ENCODE peak calls at places on chromosomes 11 and 22, in seven cellular contexts. K, R, V, P, Q, M and B are unnamed samples. For H3K9me3, the result is how much of the 10 kb centered on the place peaks cover.

GRCh38 chr11:47305734-47306483 is 36.0 kb downstream of the MADD start:
- DNase-seq in K (no peak), R (no peak), V (no peak), P (no peak), Q (no peak), M (no peak), B (no peak)

GRCh38 chr11:44279483-44279882 is 30.5 kb downstream of the ALX4 start:
- DNase-seq in K (no peak), R (no peak), V (no peak), P (no peak), Q (no peak), M (no peak), B (no peak)

GRCh38 chr22:46891382-46891951 is 129.0 kb downstream of the TBC1D22A start:
- DNase-seq in K (no peak), R (no peak), V (no peak), P (no peak), Q (peak), M (no peak), B (no peak)

GRCh38 chr22:32880906-32881596 is 79.5 kb downstream of the TIMP3 start:
- DNase-seq in K (no peak), R (peak), V (no peak), P (no peak), Q (peak), M (peak), B (no peak)

GRCh38 chr11:109037856-109038780 is 373.2 kb downstream of the DDX10 start:
- DNase-seq in K (peak), R (no peak), V (peak), P (no peak), Q (peak), M (peak), B (peak)

GRCh38 chr22:38205261-38206128 is 3.7 kb downstream of the MAFF start:
- DNase-seq in K (no peak), R (peak), V (no peak), P (no peak), Q (peak), M (peak), B (no peak)

GRCh38 chr11:71395010-71395560 is 53.1 kb downstream of the DHCR7 start:
- DNase-seq in K (no peak), R (no peak), V (peak), P (no peak), Q (no peak), M (no peak), B (no peak)

GRCh38 chr11:67417425-67417824 is 1.9 kb downstream of the CARNS1 start:
- DNase-seq in K (no peak), R (no peak), V (no peak), P (no peak), Q (no peak), M (no peak), B (no peak)

GRCh38 chr11:18105802-18106574 is at the start of gene SAAL1:
- DNase-seq in K (peak), R (peak), V (peak), P (peak), Q (peak), M (peak), B (peak)

GRCh38 chr11:134429104-134429503 is 17.1 kb upstream of the B3GAT1 start:
- DNase-seq in K (no peak), R (no peak), V (no peak), P (no peak), Q (no peak), M (no peak), B (no peak)

GRCh38 chr11:8631395-8632110 is 37.5 kb upstream of the STK33 start:
- DNase-seq in K (peak), R (peak), V (no peak), P (no peak), Q (peak), M (peak), B (peak)

GRCh38 chr11:59097113-59097708 is 9.8 kb upstream of the FAM111B start:
- DNase-seq in K (peak), R (peak), V (peak), P (peak), Q (peak), M (peak), B (peak)

GRCh38 chr11:64931290-64931689 is 4.4 kb downstream of the GPHA2 start:
- DNase-seq in K (no peak), R (no peak), V (no peak), P (no peak), Q (no peak), M (no peak), B (no peak)

GRCh38 chr11:64929625-64930024 is 5.1 kb downstream of the PPP2R5B start:
- DNase-seq in K (no peak), R (no peak), V (no peak), P (no peak), Q (no peak), M (no peak), B (no peak)

GRCh38 chr11:64932324-64932723 is 3.4 kb downstream of the GPHA2 start:
- DNase-seq in K (no peak), R (no peak), V (no peak), P (no peak), Q (no peak), M (no peak), B (no peak)

GRCh38 chr11:64928957-64929356 is 4.5 kb downstream of the PPP2R5B start:
- DNase-seq in K (no peak), R (no peak), V (no peak), P (no peak), Q (no peak), M (no peak), B (no peak)

GRCh38 chr11:64930346-64930745 is 5.3 kb downstream of the GPHA2 start:
- DNase-seq in K (no peak), R (no peak), V (no peak), P (no peak), Q (no peak), M (no peak), B (no peak)
- H3K9ac ChIP-seq in K (no peak), R (no peak), V (no peak), P (no peak), Q (no peak), M (no peak), B (no peak)

GRCh38 chr11:97461934-97462333 is 1072.1 kb downstream of the JRKL start:
- DNase-seq in K (no peak), R (no peak), V (no peak), P (no peak), Q (no peak), M (no peak), B (peak)
- H3K9me3 ChIP-seq in K (under half), R (under half), V (under half), P (under half), Q (under half), M (under half), B (under half)

DNA sequence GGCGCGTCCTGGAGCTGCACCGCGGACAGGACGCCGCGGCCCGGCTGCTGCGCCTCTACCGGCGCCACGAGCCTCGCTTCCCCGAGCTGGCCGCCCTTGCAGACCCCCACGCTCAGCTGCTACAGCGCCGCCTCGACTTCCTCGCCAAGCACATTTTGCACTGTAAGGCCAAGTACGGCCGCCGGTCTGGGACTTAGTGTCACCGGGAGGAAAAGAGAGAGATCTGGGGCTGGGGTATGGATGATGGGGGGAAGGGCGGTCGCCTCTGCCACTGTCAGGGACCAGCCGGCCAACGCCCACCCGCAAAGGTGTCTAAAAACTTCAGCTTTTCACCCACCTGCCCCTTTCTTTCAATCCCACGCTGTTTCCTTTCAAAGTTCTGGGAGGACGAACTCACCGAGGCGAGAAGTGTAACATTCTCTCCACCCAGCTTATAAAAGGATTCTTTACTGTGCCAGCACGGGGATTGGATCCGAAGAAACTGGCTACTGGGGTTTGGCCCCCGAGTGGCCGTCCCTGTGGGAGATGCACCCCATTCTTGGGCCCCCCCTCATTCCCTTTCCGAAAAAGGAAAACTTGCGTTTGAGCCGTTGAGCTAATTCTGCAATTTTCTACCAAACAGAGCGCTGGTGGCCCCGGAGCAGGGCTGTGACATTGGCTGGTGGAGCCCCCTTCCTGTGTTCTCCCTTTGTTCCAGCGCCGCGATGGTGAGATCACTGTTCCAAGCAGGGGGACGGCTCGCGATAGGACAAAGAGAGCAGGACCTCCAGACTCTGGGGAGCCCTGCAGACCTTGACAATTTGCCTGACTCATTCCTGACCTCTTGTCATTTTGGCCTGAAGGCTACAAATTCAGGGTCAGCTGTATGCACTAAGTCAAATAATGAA is 1.7 kb downstream of the FJX1 start:
- DNase-seq in K (no peak), R (peak), V (peak), P (no peak), Q (peak), M (peak), B (peak)
- H3K9ac ChIP-seq in K (peak), R (peak), V (peak), P (peak), Q (peak), M (peak), B (peak)

GRCh38 chr22:43066134-43066533 is 23.1 kb downstream of the TTLL1 start:
- DNase-seq in K (no peak), R (no peak), V (no peak), P (no peak), Q (no peak), M (no peak), B (no peak)
- H3K9me3 ChIP-seq in K (under half), R (under half), V (under half), P (under half), Q (under half), M (under half), B (under half)

GRCh38 chr11:78957481-78958245 is 383.0 kb upstream of the NARS2 start:
- DNase-seq in K (peak), R (peak), V (no peak), P (no peak), Q (peak), M (peak), B (peak)

GRCh38 chr11:78961186-78961782 is 386.6 kb upstream of the NARS2 start:
- DNase-seq in K (peak), R (peak), V (peak), P (peak), Q (peak), M (peak), B (peak)

GRCh38 chr11:78958444-78958843 is 383.8 kb upstream of the NARS2 start:
- DNase-seq in K (no peak), R (no peak), V (no peak), P (no peak), Q (no peak), M (no peak), B (no peak)

GRCh38 chr11:78967811-78968210 is 393.1 kb upstream of the NARS2 start:
- DNase-seq in K (no peak), R (no peak), V (no peak), P (no peak), Q (no peak), M (no peak), B (no peak)

GRCh38 chr11:78961938-78962701 is 387.5 kb upstream of the NARS2 start:
- DNase-seq in K (no peak), R (peak), V (peak), P (no peak), Q (peak), M (peak), B (peak)
- H3K9ac ChIP-seq in K (no peak), R (peak), V (no peak), P (no peak), Q (no peak), M (peak), B (peak)